ENCODE peak calls at places on chromosome 6, in six cellular contexts. O, G, C, E, N and B are unnamed samples.

GRCh38 chr6:39280247-39280731 is 33.9 kb downstream of the KCNK17 start:
- DNase-seq in O (no peak), G (no peak), C (no peak), E (peak), N (no peak), B (no peak)

GRCh38 chr6:100269189-100269588 is 195.5 kb downstream of the SIM1 start:
- DNase-seq in O (peak), G (no peak), C (no peak), E (peak), N (no peak), B (peak)

GRCh38 chr6:37889015-37889885 is 69.7 kb downstream of the ZFAND3 start:
- DNase-seq in O (no peak), G (no peak), C (no peak), E (no peak), N (no peak), B (no peak)

GRCh38 chr6:36514554-36515456 is 32.5 kb downstream of the STK38 start:
- DNase-seq in O (no peak), G (no peak), C (no peak), E (no peak), N (no peak), B (no peak)

GRCh38 chr6:154403803-154404202 is 47.2 kb upstream of the IPCEF1 start:
- DNase-seq in O (peak), G (no peak), C (no peak), E (peak), N (no peak), B (peak)

GRCh38 chr6:27130668-27131428 is 116.7 kb upstream of the PRSS16 start:
- DNase-seq in O (peak), G (no peak), C (no peak), E (no peak), N (no peak), B (no peak)

GRCh38 chr6:26152226-26153101 is 65.2 kb downstream of the HFE start:
- DNase-seq in O (no peak), G (no peak), C (no peak), E (no peak), N (no peak), B (no peak)

GRCh38 chr6:152636675-152637421 is at the start of gene SYNE1:
- DNase-seq in O (peak), G (no peak), C (no peak), E (no peak), N (peak), B (peak)

GRCh38 chr6:106122306-106122940 is 36.3 kb downstream of the PRDM1 start:
- DNase-seq in O (no peak), G (no peak), C (no peak), E (no peak), N (no peak), B (no peak)

GRCh38 chr6:106124437-106125423 is 38.6 kb downstream of the PRDM1 start:
- DNase-seq in O (no peak), G (no peak), C (no peak), E (no peak), N (no peak), B (no peak)

GRCh38 chr6:106125925-106126435 is 39.8 kb downstream of the PRDM1 start:
- DNase-seq in O (no peak), G (no peak), C (no peak), E (no peak), N (no peak), B (no peak)

GRCh38 chr6:106122941-106123337 is 36.8 kb downstream of the PRDM1 start:
- DNase-seq in O (no peak), G (no peak), C (no peak), E (no peak), N (no peak), B (no peak)

GRCh38 chr6:106124015-106124414 is 37.9 kb downstream of the PRDM1 start:
- DNase-seq in O (no peak), G (no peak), C (no peak), E (no peak), N (no peak), B (no peak)
- TF ChIP-seq CTCF in O (no peak), G (no peak), C (no peak), E (no peak), N (no peak), B (no peak)

GRCh38 chr6:138107752-138108592 is 753 bp upstream of the PERP start:
- DNase-seq in O (no peak), G (no peak), C (no peak), E (no peak), N (no peak), B (no peak)

GRCh38 chr6:138110229-138110628 is 3.0 kb upstream of the PERP start:
- DNase-seq in O (no peak), G (no peak), C (no peak), E (no peak), N (no peak), B (no peak)

GRCh38 chr6:138107078-138107751 is at the start of gene PERP:
- DNase-seq in O (peak), G (peak), C (peak), E (peak), N (peak), B (peak)

GRCh38 chr6:138106665-138107077 is 548 bp downstream of the PERP start:
- DNase-seq in O (peak), G (no peak), C (no peak), E (no peak), N (no peak), B (no peak)

GRCh38 chr6:138109042-138109997 is 2.1 kb upstream of the PERP start:
- DNase-seq in O (peak), G (peak), C (peak), E (peak), N (peak), B (peak)
- H3K4me3 ChIP-seq in O (no peak), G (no peak), C (no peak), E (no peak), N (no peak), B (no peak)

DNA sequence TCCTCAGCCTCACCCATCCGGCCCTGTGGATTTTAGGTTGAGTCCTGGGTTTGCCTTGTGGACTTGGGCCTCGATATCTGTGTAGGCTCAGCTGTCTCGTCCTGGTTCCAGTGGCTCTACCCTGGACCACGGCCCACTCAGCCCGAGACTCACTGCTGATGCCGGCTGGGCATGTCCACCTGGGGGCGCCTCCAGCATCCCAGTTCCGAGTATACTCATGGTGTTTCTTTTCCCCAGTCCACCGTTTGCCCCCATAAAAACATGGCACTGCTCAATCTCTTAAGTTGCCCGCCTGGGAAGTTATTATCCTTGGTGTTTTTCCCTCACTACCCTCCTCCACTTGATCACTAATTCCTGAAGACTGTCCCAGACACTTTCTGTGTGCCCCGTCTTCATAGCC is 99.1 kb downstream of the ARID1B start:
- DNase-seq in O (no peak), G (no peak), C (no peak), E (no peak), N (no peak), B (no peak)
- TF ChIP-seq CTCF in O (peak), G (no peak), C (no peak), E (peak), N (no peak), B (peak)

DNA sequence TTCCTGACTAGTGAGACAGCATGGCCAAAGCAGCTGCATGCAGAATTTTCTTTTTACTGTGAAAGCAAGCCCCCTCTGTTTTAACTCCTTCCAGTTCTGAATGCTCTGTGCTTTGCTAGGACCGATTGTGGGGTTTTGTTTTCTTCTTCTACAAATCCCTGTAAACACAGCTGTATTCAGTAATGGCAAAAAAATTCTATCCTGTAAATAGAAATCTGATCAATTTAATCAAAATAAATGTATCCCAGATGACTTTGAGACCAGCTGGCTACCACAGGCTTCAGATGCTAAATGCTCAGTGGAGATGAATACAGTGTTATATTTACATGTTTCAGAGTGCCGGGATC is 149.4 kb downstream of the PRL start:
- DNase-seq in O (peak), G (no peak), C (no peak), E (no peak), N (no peak), B (no peak)
- H3K4me3 ChIP-seq in O (peak), G (no peak), C (peak), E (no peak), N (no peak), B (no peak)